ENCODE peak calls at places on chromosomes 7 and 10, in ten cellular contexts. K is stomach; H is neuronal stem cell; I is brain microvascular endothelial cell; J is uterus; L is CD8-positive, alpha-beta T cell; Y is AG04450; X is A549; O is SJSA1; A is WERI-Rb-1. B is an unnamed sample.

GRCh38 chr10:52526251-52526823 is 212.3 kb downstream of the DKK1 start:
- DNase-seq in I (no peak), O (peak; percentile 54), L (no peak), Y (no peak), H (no peak), K (no peak), J (no peak), X (no peak), A (no peak), B (no peak)

GRCh38 chr7:130904031-130904757 is 170.2 kb upstream of the KLF14 start:
- DNase-seq in A (no peak), L (no peak), Y (peak; percentile 64), I (peak; percentile 88), O (peak; percentile 92), K (no peak), X (peak; percentile 94), J (no peak), H (no peak), B (no peak)

GRCh38 chr10:92851003-92851402 is 2.7 kb downstream of the EXOC6 start:
- DNase-seq in O (no peak), K (no peak), X (no peak), I (no peak), J (no peak), A (no peak), Y (no peak), H (no peak), L (no peak), B (no peak)

GRCh38 chr7:142508251-142508650 is 241.0 kb upstream of the PRSS1 start:
- DNase-seq in Y (no peak), A (no peak), K (peak; percentile 42), O (no peak), J (no peak), I (no peak), H (no peak), L (no peak), X (no peak), B (no peak)

GRCh38 chr7:17554341-17555015 is 256.0 kb downstream of the AHR start:
- DNase-seq in J (no peak), L (no peak), X (no peak), O (no peak), Y (no peak), H (no peak), I (no peak), K (no peak), A (no peak), B (no peak)

GRCh38 chr7:6277476-6277875 is 5.1 kb upstream of the CYTH3 start:
- DNase-seq in H (no peak), O (no peak), J (no peak), L (no peak), A (no peak), I (no peak), X (no peak), K (no peak), Y (no peak), B (no peak)

GRCh38 chr10:132671171-132672154 is 114.5 kb downstream of the NKX6-2 start:
- DNase-seq in J (no peak), O (no peak), X (no peak), I (no peak), H (no peak), Y (no peak), K (no peak), L (no peak), A (no peak), B (peak; percentile 5)

GRCh38 chr10:560314-560992 is 129.0 kb downstream of the DIP2C start:
- DNase-seq in A (no peak), L (no peak), H (no peak), X (no peak), J (no peak), Y (no peak), O (no peak), K (peak; percentile 43), I (no peak), B (no peak)

GRCh38 chr7:117399820-117400422 is 27.4 kb downstream of the ASZ1 start:
- DNase-seq in A (no peak), K (no peak), L (no peak), J (no peak), I (no peak), H (no peak), Y (no peak), X (no peak), O (no peak), B (no peak)

GRCh38 chr10:31977440-31978157 is 49.0 kb upstream of the ARHGAP12 start:
- DNase-seq in J (no peak), L (no peak), Y (no peak), X (peak; percentile 68), H (no peak), I (peak; percentile 29), O (peak; percentile 62), K (no peak), A (no peak), B (no peak)

GRCh38 chr10:753530-753929 is 64.1 kb upstream of the DIP2C start:
- DNase-seq in J (no peak), L (no peak), I (no peak), O (no peak), K (no peak), H (no peak), A (no peak), X (no peak), Y (no peak), B (no peak)

GRCh38 chr10:61184429-61184828 is 240.4 kb upstream of the RHOBTB1 start:
- DNase-seq in K (no peak), A (no peak), Y (no peak), H (no peak), X (no peak), J (no peak), O (no peak), I (no peak), L (no peak), B (no peak)

GRCh38 chr10:8628351-8628750 is 573.9 kb downstream of the GATA3 start:
- DNase-seq in A (no peak), H (no peak), L (no peak), X (peak; percentile 58), O (no peak), I (no peak), J (no peak), K (no peak), Y (no peak), B (no peak)

GRCh38 chr7:35695987-35696386 is 1.1 kb upstream of the HERPUD2 start:
- DNase-seq in Y (no peak), K (no peak), L (no peak), J (no peak), A (no peak), X (no peak), I (no peak), H (no peak), O (no peak), B (no peak)

GRCh38 chr7:32536585-32536984 is 41.3 kb downstream of the AVL9 start:
- DNase-seq in J (no peak), K (no peak), X (peak; percentile 43), L (no peak), Y (peak; percentile 7), O (peak; percentile 30), I (peak; percentile 49), A (no peak), H (no peak), B (no peak)

GRCh38 chr10:43226851-43227845 is 39.7 kb downstream of the RASGEF1A start:
- DNase-seq in A (peak; percentile 4), O (no peak), H (no peak), J (no peak), K (no peak), I (no peak), L (no peak), Y (no peak), X (no peak), B (no peak)

GRCh38 chr7:728602-729001 is 1.5 kb upstream of the PRKAR1B start:
- DNase-seq in H (no peak), I (no peak), Y (no peak), K (no peak), X (no peak), J (no peak), L (no peak), O (no peak), A (no peak), B (no peak)
- H3K4me3 ChIP-seq in H (no peak overlapping the region), I (no peak overlapping the region), Y (peak overlapping the region; percentile 68), K (no peak overlapping the region), X (no peak overlapping the region), J (no peak overlapping the region), L (no peak overlapping the region), O (no peak overlapping the region), A (no peak overlapping the region), B (no peak overlapping the region)

GRCh38 chr7:20021834-20022233 is 195.3 kb downstream of the MACC1 start:
- DNase-seq in I (no peak), X (no peak), A (no peak), K (no peak), O (no peak), H (no peak), Y (no peak), J (no peak), L (no peak), B (no peak)

GRCh38 chr7:20016669-20017068 is 200.5 kb downstream of the MACC1 start:
- DNase-seq in Y (no peak), J (no peak), I (no peak), X (no peak), K (no peak), H (no peak), L (no peak), A (no peak), O (no peak), B (no peak)

GRCh38 chr7:20019757-20020432 is 197.3 kb downstream of the MACC1 start:
- DNase-seq in H (no peak), I (no peak), K (no peak), A (no peak), O (no peak), J (no peak), L (no peak), X (no peak), Y (no peak), B (no peak)
- H3K27ac ChIP-seq in H (no peak overlapping the region), I (no peak overlapping the region), K (no peak overlapping the region), A (no peak overlapping the region), O (no peak overlapping the region), J (no peak overlapping the region), L (no peak overlapping the region), X (no peak overlapping the region), Y (no peak overlapping the region), B (peak overlapping the region; percentile 93)

GRCh38 chr10:110530131-110530831 is 32.6 kb downstream of the DUSP5 start:
- DNase-seq in O (peak; percentile 42), A (no peak), X (peak; percentile 88), J (no peak), K (no peak), L (no peak), I (peak; percentile 68), H (peak; percentile 32), Y (no peak), B (no peak)
- H3K4me3 ChIP-seq in O (peak overlapping the region; percentile 10), A (no peak overlapping the region), X (peak overlapping the region; percentile 37), J (no peak overlapping the region), K (peak overlapping the region; percentile 40), L (no peak overlapping the region), I (peak overlapping the region; percentile 30), H (peak overlapping the region; percentile 31), Y (peak overlapping the region; percentile 22), B (peak overlapping the region; percentile 56)

DNA sequence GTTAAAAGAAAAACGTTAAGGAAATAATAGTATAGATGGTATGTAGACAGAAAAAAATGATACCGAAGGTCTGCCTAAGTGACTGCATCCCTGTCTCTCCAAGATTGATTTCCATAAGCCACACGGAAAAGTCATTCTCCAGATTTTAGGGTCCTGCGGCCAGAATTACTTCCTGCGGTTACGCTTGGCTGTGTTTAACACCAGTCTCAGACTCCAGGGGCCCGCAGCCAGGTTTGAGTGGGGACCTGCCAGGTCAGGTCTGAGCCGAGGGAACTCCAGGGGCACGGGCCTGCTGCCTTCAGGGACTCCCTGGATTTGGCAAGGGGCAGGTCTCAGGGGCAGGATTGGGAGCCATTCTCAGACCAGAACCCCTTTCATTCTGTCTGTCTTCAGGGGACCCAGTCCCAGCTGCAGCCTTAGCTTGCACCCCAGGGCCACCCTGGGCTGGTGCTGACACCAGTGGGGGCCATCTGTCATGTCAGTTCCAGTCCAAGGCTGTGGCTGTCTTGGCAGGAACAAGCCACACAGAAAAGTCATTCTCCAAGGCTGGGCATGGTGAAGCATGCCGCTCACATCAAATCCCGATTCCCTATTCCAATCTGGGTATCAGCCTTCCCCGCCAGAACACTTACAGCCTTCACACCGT is 39.0 kb downstream of the TMEM120A start:
- DNase-seq in O (no peak), A (no peak), H (no peak), X (no peak), K (no peak), I (no peak), L (no peak), Y (no peak), J (no peak), B (no peak)
- H3K27ac ChIP-seq in O (no peak overlapping the region), A (no peak overlapping the region), H (no peak overlapping the region), X (peak overlapping the region; percentile 73), K (no peak overlapping the region), I (peak overlapping the region; percentile 36), L (no peak overlapping the region), Y (no peak overlapping the region), J (no peak overlapping the region), B (no peak overlapping the region)

B was measured in iPS DF 6.9.